ENCODE peak calls at places on chromosomes 5 and 9, in seven cellular contexts. R, C, O, Y, E, H and I are unnamed samples.

GRCh38 chr5:135477594-135477993 is 25.4 kb upstream of the TIFAB start:
- DNase-seq in R (no peak), C (no peak), O (no peak), Y (no peak), E (peak), H (no peak), I (no peak)

GRCh38 chr5:142446131-142446959 is 121.5 kb upstream of the SPRY4 start:
- DNase-seq in R (peak), C (no peak), O (no peak), Y (peak), E (no peak), H (no peak), I (peak)

GRCh38 chr5:125550237-125550636 is 803.8 kb upstream of the ZNF608 start:
- DNase-seq in R (peak), C (no peak), O (no peak), Y (no peak), E (no peak), H (no peak), I (no peak)

GRCh38 chr9:122261469-122261881 is 3.2 kb downstream of the RBM18 start:
- DNase-seq in R (peak), C (no peak), O (no peak), Y (peak), E (no peak), H (no peak), I (peak)

GRCh38 chr9:73269430-73270101 is 117.9 kb downstream of the ANXA1 start:
- DNase-seq in R (peak), C (no peak), O (peak), Y (no peak), E (no peak), H (no peak), I (peak)

GRCh38 chr9:92627651-92628050 is 42.3 kb downstream of the IPPK start:
- DNase-seq in R (no peak), C (no peak), O (no peak), Y (no peak), E (no peak), H (no peak), I (no peak)

GRCh38 chr9:124721109-124721850 is 49.8 kb downstream of the NR6A1 start:
- DNase-seq in R (peak), C (no peak), O (no peak), Y (peak), E (no peak), H (no peak), I (peak)

GRCh38 chr5:1737790-1738405 is 61.7 kb downstream of the MRPL36 start:
- DNase-seq in R (peak), C (peak), O (peak), Y (peak), E (no peak), H (no peak), I (peak)

GRCh38 chr9:125387861-125388524 is 126.4 kb downstream of the GAPVD1 start:
- DNase-seq in R (no peak), C (no peak), O (no peak), Y (no peak), E (no peak), H (no peak), I (no peak)

GRCh38 chr9:121285835-121286687 is 18.1 kb downstream of the GSN start:
- DNase-seq in R (peak), C (no peak), O (peak), Y (peak), E (peak), H (no peak), I (peak)

GRCh38 chr5:73387630-73388370 is 60.8 kb downstream of the FOXD1 start:
- DNase-seq in R (peak), C (peak), O (peak), Y (no peak), E (no peak), H (no peak), I (no peak)

GRCh38 chr5:119082691-119083090 is 11.8 kb downstream of the DMXL1 start:
- DNase-seq in R (no peak), C (no peak), O (no peak), Y (no peak), E (no peak), H (no peak), I (no peak)

GRCh38 chr9:125203259-125203658 is 2.9 kb downstream of the RABEPK start:
- DNase-seq in R (no peak), C (no peak), O (no peak), Y (peak), E (no peak), H (no peak), I (peak)

GRCh38 chr5:181098642-181099452 is 32.1 kb downstream of the OR2V1 start:
- DNase-seq in R (no peak), C (no peak), O (peak), Y (no peak), E (peak), H (no peak), I (peak)

GRCh38 chr9:123686131-123686848 is 243.6 kb downstream of the DENND1A start:
- DNase-seq in R (peak), C (no peak), O (no peak), Y (no peak), E (no peak), H (no peak), I (peak)

GRCh38 chr5:80408976-80409926 is 1.4 kb downstream of the ZFYVE16 start:
- DNase-seq in R (peak), C (no peak), O (no peak), Y (peak), E (no peak), H (no peak), I (peak)

GRCh38 chr9:130597228-130597627 is 17.9 kb downstream of the FUBP3 start:
- DNase-seq in R (no peak), C (no peak), O (no peak), Y (no peak), E (no peak), H (no peak), I (no peak)

GRCh38 chr5:57988808-57989207 is 471.1 kb downstream of the PLK2 start:
- DNase-seq in R (no peak), C (no peak), O (no peak), Y (no peak), E (no peak), H (no peak), I (no peak)

GRCh38 chr9:89137548-89138462 is 40.8 kb downstream of the SHC3 start:
- DNase-seq in R (peak), C (no peak), O (no peak), Y (peak), E (no peak), H (no peak), I (peak)